ENCODE peak calls at places on chromosomes 11 and 22, in six cellular contexts. T is transverse colon, U is T47D, K is adipocyte, Q is HFFc6, S is ACHN. G is an unnamed sample.

GRCh38 chr11:109425554-109425953 is 3.6 kb downstream of the C11orf87 start:
- DNase-seq in K (no peak), S (no peak), T (no peak), Q (no peak), U (no peak), G (no peak)

GRCh38 chr11:67354314-67355022 is 1.1 kb upstream of the POLD4 start:
- DNase-seq in S (peak; percentile 90), Q (peak; percentile 97), K (peak; percentile 82), T (peak; percentile 90), U (no peak), G (no peak)

GRCh38 chr22:37519268-37520195 is at the start of gene CARD10:
- DNase-seq in Q (no peak), T (peak; percentile 68), S (peak; percentile 59), K (peak; percentile 60), U (peak; percentile 61), G (no peak)

GRCh38 chr11:1925373-1926155 is 6.1 kb downstream of the TNNT3 start:
- DNase-seq in S (no peak), T (no peak), Q (no peak), K (no peak), U (no peak), G (no peak)

GRCh38 chr22:25485626-25486545 is 78.6 kb upstream of the GRK3 start:
- DNase-seq in K (no peak), S (no peak), U (no peak), Q (no peak), T (no peak), G (peak; percentile 70)

GRCh38 chr11:2186669-2187266 is 15.2 kb upstream of the TH start:
- DNase-seq in T (peak; percentile 31), Q (no peak), S (peak; percentile 18), K (peak; percentile 40), U (peak; percentile 76), G (peak; percentile 65)

GRCh38 chr22:19429950-19430889 is 1.3 kb downstream of the HIRA start:
- DNase-seq in Q (peak; percentile 43), U (no peak), T (peak; percentile 26), K (peak; percentile 71), S (peak; percentile 23), G (peak; percentile 82)

GRCh38 chr22:46748948-46749681 is 11.1 kb upstream of the CERK start:
- DNase-seq in T (no peak), S (no peak), K (no peak), Q (no peak), U (no peak), G (peak; percentile 65)

GRCh38 chr11:66221726-66222236 is 46.7 kb upstream of the RAB1B start:
- DNase-seq in S (peak; percentile 44), K (peak; percentile 13), T (no peak), U (no peak), Q (no peak), G (no peak)

GRCh38 chr11:57205046-57205671 is 23.4 kb downstream of the LRRC55 start:
- DNase-seq in T (no peak), U (no peak), Q (peak; percentile 92), S (no peak), K (peak; percentile 90), G (no peak)

GRCh38 chr11:117511483-117511934 is 183.9 kb downstream of the CEP164 start:
- DNase-seq in Q (no peak), U (peak; percentile 35), K (no peak), S (no peak), T (no peak), G (no peak)

GRCh38 chr11:35424157-35424945 is 5.0 kb upstream of the SLC1A2 start:
- DNase-seq in S (no peak), U (no peak), K (peak; percentile 68), T (no peak), Q (peak; percentile 63), G (no peak)

GRCh38 chr11:68012843-68013610 is 2.9 kb downstream of the ALDH3B1 start:
- DNase-seq in K (peak; percentile 95), S (peak; percentile 98), U (peak; percentile 85), T (no peak), Q (peak; percentile 97), G (no peak)

GRCh38 chr11:15117751-15118150 is 3.0 kb downstream of the INSC start:
- DNase-seq in T (no peak), U (no peak), K (no peak), S (no peak), Q (no peak), G (no peak)

GRCh38 chr11:108466405-108466804 is 924 bp downstream of the C11orf65 start:
- DNase-seq in U (no peak), T (peak; percentile 8), Q (no peak), S (no peak), K (no peak), G (no peak)

GRCh38 chr11:120710354-120711187 is 199.0 kb downstream of the GRIK4 start:
- DNase-seq in T (peak; percentile 58), U (no peak), K (peak; percentile 95), Q (peak; percentile 84), S (peak; percentile 70), G (no peak)

GRCh38 chr11:117646419-117646818 is 150.6 kb downstream of the DSCAML1 start:
- DNase-seq in S (no peak), Q (no peak), K (no peak), T (no peak), U (no peak), G (no peak)

GRCh38 chr22:24424001-24424900 is 3.1 kb upstream of the ADORA2A start:
- DNase-seq in S (no peak), T (no peak), Q (no peak), U (no peak), K (peak; percentile 40), G (no peak)

GRCh38 chr22:36385491-36386350 is 2.0 kb downstream of the MYH9 start:
- DNase-seq in S (peak; percentile 66), Q (peak; percentile 70), T (peak; percentile 61), U (peak; percentile 30), K (peak; percentile 68), G (no peak)

GRCh38 chr11:45885921-45886721 is 670 bp downstream of the MAPK8IP1 start:
- DNase-seq in Q (no peak), S (no peak), U (no peak), T (no peak), K (no peak), G (no peak)

GRCh38 chr11:97615541-97615940 is 1225.7 kb downstream of the JRKL start:
- DNase-seq in U (no peak), S (no peak), K (no peak), Q (no peak), T (no peak), G (no peak)

GRCh38 chr11:112255075-112255739 is 5.5 kb downstream of the PLET1 start:
- DNase-seq in K (peak; percentile 75), U (no peak), Q (peak; percentile 7), S (no peak), T (no peak), G (no peak)

GRCh38 chr11:131365601-131366000 is 4.8 kb upstream of the NTM start:
- DNase-seq in Q (no peak), S (no peak), K (no peak), U (no peak), T (no peak), G (no peak)

GRCh38 chr11:117690484-117691205 is 106.4 kb downstream of the DSCAML1 start:
- DNase-seq in U (no peak), S (no peak), Q (no peak), K (no peak), T (no peak), G (no peak)

GRCh38 chr11:14357843-14358728 is 897 bp downstream of the RRAS2 start:
- DNase-seq in Q (peak; percentile 45), K (peak; percentile 85), S (peak; percentile 79), T (peak; percentile 73), U (peak; percentile 35), G (peak; percentile 17)

GRCh38 chr11:25423436-25424184 is 908.3 kb upstream of the ANO3 start:
- DNase-seq in Q (no peak), T (no peak), U (no peak), S (no peak), K (peak; percentile 72), G (no peak)

GRCh38 chr22:47587361-47587760 is 824.9 kb downstream of the TBC1D22A start:
- DNase-seq in S (no peak), Q (no peak), T (no peak), K (no peak), U (no peak), G (no peak)

GRCh38 chr22:36405671-36406070 is 17.9 kb upstream of the MYH9 start:
- DNase-seq in U (no peak), K (peak; percentile 55), T (peak; percentile 56), S (peak; percentile 44), Q (no peak), G (peak; percentile 92)

GRCh38 chr11:100639140-100639539 is 47.9 kb upstream of the ARHGAP42 start:
- DNase-seq in U (no peak), T (no peak), S (no peak), K (peak; percentile 68), Q (peak; percentile 11), G (no peak)

GRCh38 chr11:3989251-3989650 is 105.3 kb upstream of the RRM1 start:
- DNase-seq in Q (no peak), K (no peak), U (no peak), T (no peak), S (no peak), G (no peak)

GRCh38 chr11:26335903-26336302 is 4.0 kb downstream of the ANO3 start:
- DNase-seq in U (no peak), K (no peak), T (no peak), Q (no peak), S (no peak), G (no peak)

GRCh38 chr22:40967120-40967760 is 16.1 kb downstream of the RBX1 start:
- DNase-seq in Q (no peak), U (no peak), K (no peak), T (no peak), S (no peak), G (no peak)

GRCh38 chr22:28283025-28283654 is 364.1 kb upstream of the PITPNB start:
- DNase-seq in Q (peak; percentile 12), T (no peak), U (no peak), S (no peak), K (peak; percentile 40), G (no peak)

G was measured in Jurkat, Clone E6-1.